ENCODE peak calls at places on chromosomes 16 and 17, in five cellular contexts. I, U, J, M and Z are unnamed samples.

GRCh38 chr17:44146375-44147346 is 4.9 kb downstream of the HROB start:
- DNase-seq in U (peak; percentile 18), J (no peak), I (no peak), M (no peak), Z (no peak)

GRCh38 chr16:71637398-71637797 is 11.4 kb downstream of the MARVELD3 start:
- DNase-seq in U (no peak), I (peak; percentile 69), M (no peak), J (no peak), Z (peak; percentile 66)

GRCh38 chr16:80990577-80990976 is 16.1 kb downstream of the CMC2 start:
- DNase-seq in I (no peak), M (no peak), J (no peak), U (no peak), Z (no peak)

GRCh38 chr16:68644715-68645493 is at the start of gene CDH3:
- DNase-seq in J (peak; percentile 67), U (peak; percentile 25), M (peak; percentile 77), I (peak; percentile 95), Z (no peak)

GRCh38 chr17:43879723-43880419 is 27.5 kb downstream of the MPP2 start:
- DNase-seq in J (no peak), M (no peak), I (no peak), U (no peak), Z (no peak)

GRCh38 chr17:64647817-64648216 is 14.3 kb downstream of the SMURF2 start:
- DNase-seq in U (no peak), M (no peak), I (no peak), J (no peak), Z (no peak)

GRCh38 chr16:89269805-89270665 is 52.5 kb downstream of the ZNF778 start:
- DNase-seq in U (no peak), I (no peak), J (no peak), M (no peak), Z (no peak)

GRCh38 chr16:57591086-57591869 is 37.2 kb upstream of the ADGRG1 start:
- DNase-seq in I (peak; percentile 87), U (peak; percentile 85), J (peak; percentile 76), M (peak; percentile 73), Z (no peak)

GRCh38 chr17:70624208-70624607 is 454.9 kb downstream of the KCNJ2 start:
- DNase-seq in U (no peak), J (no peak), I (no peak), M (peak; percentile 29), Z (no peak)

GRCh38 chr17:72529386-72529785 is 408.6 kb downstream of the SOX9 start:
- DNase-seq in U (no peak), I (no peak), J (no peak), M (no peak), Z (no peak)

GRCh38 chr16:84543931-84544776 is 39.7 kb upstream of the MEAK7 start:
- DNase-seq in J (no peak), I (no peak), U (no peak), M (no peak), Z (no peak)

GRCh38 chr16:593406-593805 is 3.5 kb downstream of the RAB40C start:
- DNase-seq in U (no peak), I (no peak), J (no peak), M (peak; percentile 86), Z (no peak)

GRCh38 chr17:9409430-9409829 is 166.2 kb downstream of the STX8 start:
- DNase-seq in I (no peak), U (no peak), M (no peak), J (no peak), Z (no peak)

GRCh38 chr16:70706948-70707465 is 21.2 kb upstream of the MTSS2 start:
- DNase-seq in I (no peak), U (no peak), M (no peak), J (no peak), Z (no peak)

GRCh38 chr16:627458-628239 is 3.1 kb upstream of the WFIKKN1 start:
- DNase-seq in M (peak; percentile 89), I (no peak), J (no peak), U (peak; percentile 63), Z (no peak)

GRCh38 chr17:65163990-65164495 is 26.9 kb downstream of the RGS9 start:
- DNase-seq in M (peak; percentile 32), J (peak; percentile 12), U (peak; percentile 74), I (no peak), Z (no peak)

GRCh38 chr16:81511371-81511770 is 66.8 kb downstream of the CMIP start:
- DNase-seq in M (no peak), U (no peak), I (no peak), J (peak; percentile 28), Z (no peak)

GRCh38 chr16:17238285-17239028 is 232.3 kb downstream of the XYLT1 start:
- DNase-seq in J (no peak), I (no peak), U (no peak), M (no peak), Z (no peak)

GRCh38 chr16:86513471-86514277 is 3.3 kb downstream of the FOXF1 start:
- DNase-seq in I (no peak), U (no peak), J (no peak), M (no peak), Z (no peak)

GRCh38 chr17:51035436-51035835 is 85.2 kb downstream of the SPAG9 start:
- DNase-seq in U (no peak), J (no peak), I (peak; percentile 58), M (no peak), Z (peak; percentile 69)

GRCh38 chr17:19288453-19288852 is 51.3 kb downstream of the EPN2 start:
- DNase-seq in I (peak; percentile 87), M (no peak), U (no peak), J (no peak), Z (no peak)

GRCh38 chr17:50161023-50161910 is 4.5 kb upstream of the SGCA start:
- DNase-seq in I (peak; percentile 96), J (peak; percentile 86), M (peak; percentile 94), U (peak; percentile 99), Z (peak; percentile 40)

GRCh38 chr16:12661656-12662172 is 142.0 kb downstream of the CPPED1 start:
- DNase-seq in M (no peak), U (peak; percentile 57), I (peak; percentile 90), J (peak; percentile 6), Z (no peak)

GRCh38 chr17:8753976-8754440 is 4.3 kb downstream of the SPDYE4 start:
- DNase-seq in I (peak; percentile 71), U (peak; percentile 14), M (no peak), J (peak; percentile 31), Z (no peak)

GRCh38 chr16:53071748-53072301 is 17.0 kb downstream of the CHD9 start:
- DNase-seq in M (peak; percentile 27), I (no peak), J (no peak), U (no peak), Z (no peak)

GRCh38 chr17:50169121-50169764 is 3.4 kb downstream of the SGCA start:
- DNase-seq in I (peak; percentile 89), U (peak; percentile 80), M (no peak), J (peak; percentile 78), Z (peak; percentile 30)

GRCh38 chr16:69111831-69112230 is 6.4 kb downstream of the HAS3 start:
- DNase-seq in M (no peak), I (no peak), J (no peak), U (no peak), Z (no peak)

GRCh38 chr16:89764711-89765201 is 43.4 kb downstream of the ZNF276 start:
- DNase-seq in I (no peak), J (no peak), U (no peak), M (peak; percentile 94), Z (no peak)

GRCh38 chr17:34613064-34614019 is 34.0 kb downstream of the TMEM132E start:
- DNase-seq in I (peak; percentile 53), U (peak; percentile 50), J (no peak), M (no peak), Z (no peak)

GRCh38 chr16:1571012-1571671 is 37.7 kb downstream of the TMEM204 start:
- DNase-seq in J (no peak), U (no peak), I (no peak), M (no peak), Z (no peak)

GRCh38 chr17:63178530-63178929 is 212.5 kb downstream of the TANC2 start:
- DNase-seq in M (no peak), I (no peak), U (no peak), J (no peak), Z (no peak)

GRCh38 chr17:42894283-42895184 is 6.1 kb upstream of the G6PC1 start:
- DNase-seq in I (no peak), M (no peak), J (no peak), U (no peak), Z (no peak)

GRCh38 chr16:54540525-54541180 is 254.1 kb upstream of the IRX3 start:
- DNase-seq in J (no peak), U (no peak), I (no peak), M (peak; percentile 74), Z (no peak)

GRCh38 chr17:43936434-43936833 is 5.8 kb downstream of the PPY start:
- DNase-seq in J (no peak), U (no peak), I (no peak), M (no peak), Z (no peak)

GRCh38 chr17:28917465-28917864 is 14.6 kb upstream of the DHRS13 start:
- DNase-seq in I (no peak), U (no peak), M (no peak), J (no peak), Z (no peak)
- H3K36me3 ChIP-seq in I (peaks cover 79% of the 10 kb centered on the region), U (peaks cover 92% of the 10 kb centered on the region), M (peaks cover 98% of the 10 kb centered on the region), J (peaks cover 72% of the 10 kb centered on the region), Z (peaks cover 92% of the 10 kb centered on the region)

GRCh38 chr16:4505356-4506153 is 29.4 kb downstream of the HMOX2 start:
- DNase-seq in M (peak; percentile 74), I (no peak), U (no peak), J (no peak), Z (no peak)

GRCh38 chr16:4508806-4509205 is 29.8 kb downstream of the CDIP1 start:
- DNase-seq in I (no peak), U (no peak), J (no peak), M (no peak), Z (no peak)

GRCh38 chr16:4509420-4509819 is 29.2 kb downstream of the CDIP1 start:
- DNase-seq in M (no peak), I (no peak), J (no peak), U (no peak), Z (no peak)

GRCh38 chr16:4507588-4508345 is 30.8 kb downstream of the CDIP1 start:
- DNase-seq in J (no peak), U (no peak), I (no peak), M (no peak), Z (no peak)

GRCh38 chr16:4506450-4506849 is 30.3 kb downstream of the HMOX2 start:
- DNase-seq in U (peak; percentile 65), M (peak; percentile 65), I (peak; percentile 93), J (peak; percentile 39), Z (no peak)
- TF ChIP-seq POLR2AphosphoS5 in U (no peak), M (no peak), I (no peak), J (no peak), Z (no peak)

GRCh38 chr16:23491490-23492391 is 18.6 kb downstream of the GGA2 start:
- DNase-seq in I (no peak), J (no peak), U (no peak), M (peak; percentile 62), Z (no peak)
- H3K36me3 ChIP-seq in I (peaks cover 69% of the 10 kb centered on the region), J (peaks cover 50% of the 10 kb centered on the region), U (peaks cover 93% of the 10 kb centered on the region), M (peaks cover 91% of the 10 kb centered on the region), Z (peaks cover 89% of the 10 kb centered on the region)

DNA sequence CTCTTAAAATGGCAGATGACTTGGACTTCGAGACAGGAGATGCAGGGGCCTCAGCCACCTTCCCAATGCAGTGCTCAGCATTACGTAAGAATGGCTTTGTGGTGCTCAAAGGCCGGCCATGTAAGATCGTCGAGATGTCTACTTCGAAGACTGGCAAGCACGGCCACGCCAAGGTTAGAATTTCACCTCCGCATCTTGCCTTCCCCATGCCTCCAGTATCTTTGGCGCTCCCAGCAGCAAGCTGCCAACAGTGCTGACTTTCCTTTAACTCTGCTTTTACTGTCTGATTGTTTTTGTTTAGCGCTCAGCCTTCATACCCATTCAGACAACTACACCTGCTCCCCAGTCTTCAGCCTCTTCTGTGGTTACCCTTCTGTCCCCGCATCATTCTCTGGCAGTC is 2.2 kb downstream of the EIF5A start:
- DNase-seq in M (no peak), J (no peak), I (no peak), U (no peak), Z (no peak)
- TF ChIP-seq POLR2AphosphoS5 in M (no peak), J (no peak), I (peak; percentile 30), U (no peak), Z (no peak)

GRCh38 chr17:57869599-57870282 is 19.9 kb upstream of the MRPS23 start:
- DNase-seq in U (no peak), M (no peak), J (no peak), I (no peak), Z (no peak)
- H3K36me3 ChIP-seq in U (no peaks in the 10 kb centered on the region), M (peaks cover 32% of the 10 kb centered on the region), J (peaks cover 2% of the 10 kb centered on the region), I (no peaks in the 10 kb centered on the region), Z (peaks cover 16% of the 10 kb centered on the region)